ENCODE peak calls at places on chromosomes 16 and 17, in six cellular contexts. X is mesenchymal stem cell, I is IMR-90, B is neuronal stem cell, N is H1, K is trophoblast cell. M is an unnamed sample.

GRCh38 chr16:76441391-76441790 is 164.2 kb downstream of the CNTNAP4 start:
- DNase-seq in X (no peak), I (no peak), B (no peak), N (no peak), K (no peak), M (no peak)

GRCh38 chr17:7560172-7561027 is 1.3 kb upstream of the SENP3 start:
- DNase-seq in X (peak), I (peak), B (peak), N (peak), K (peak), M (peak)

GRCh38 chr16:2038359-2039285 is 9.0 kb downstream of the NTHL1 start:
- DNase-seq in X (no peak), I (no peak), B (no peak), N (no peak), K (no peak), M (no peak)

GRCh38 chr17:7114875-7115614 is 423 bp upstream of the ASGR2 start:
- DNase-seq in X (no peak), I (no peak), B (no peak), N (no peak), K (no peak), M (no peak)

GRCh38 chr16:82682757-82683156 is 56.0 kb downstream of the CDH13 start:
- DNase-seq in X (no peak), I (no peak), B (no peak), N (no peak), K (no peak), M (no peak)

GRCh38 chr16:1464894-1465566 is 9.8 kb downstream of the CLCN7 start:
- DNase-seq in X (no peak), I (no peak), B (no peak), N (no peak), K (no peak), M (no peak)

GRCh38 chr17:18379246-18380146 is 1.9 kb downstream of the EVPLL start:
- DNase-seq in X (no peak), I (no peak), B (no peak), N (no peak), K (peak), M (no peak)

GRCh38 chr17:28191018-28191417 is 128.0 kb upstream of the TMEM97 start:
- DNase-seq in X (no peak), I (no peak), B (no peak), N (no peak), K (no peak), M (no peak)

DNA sequence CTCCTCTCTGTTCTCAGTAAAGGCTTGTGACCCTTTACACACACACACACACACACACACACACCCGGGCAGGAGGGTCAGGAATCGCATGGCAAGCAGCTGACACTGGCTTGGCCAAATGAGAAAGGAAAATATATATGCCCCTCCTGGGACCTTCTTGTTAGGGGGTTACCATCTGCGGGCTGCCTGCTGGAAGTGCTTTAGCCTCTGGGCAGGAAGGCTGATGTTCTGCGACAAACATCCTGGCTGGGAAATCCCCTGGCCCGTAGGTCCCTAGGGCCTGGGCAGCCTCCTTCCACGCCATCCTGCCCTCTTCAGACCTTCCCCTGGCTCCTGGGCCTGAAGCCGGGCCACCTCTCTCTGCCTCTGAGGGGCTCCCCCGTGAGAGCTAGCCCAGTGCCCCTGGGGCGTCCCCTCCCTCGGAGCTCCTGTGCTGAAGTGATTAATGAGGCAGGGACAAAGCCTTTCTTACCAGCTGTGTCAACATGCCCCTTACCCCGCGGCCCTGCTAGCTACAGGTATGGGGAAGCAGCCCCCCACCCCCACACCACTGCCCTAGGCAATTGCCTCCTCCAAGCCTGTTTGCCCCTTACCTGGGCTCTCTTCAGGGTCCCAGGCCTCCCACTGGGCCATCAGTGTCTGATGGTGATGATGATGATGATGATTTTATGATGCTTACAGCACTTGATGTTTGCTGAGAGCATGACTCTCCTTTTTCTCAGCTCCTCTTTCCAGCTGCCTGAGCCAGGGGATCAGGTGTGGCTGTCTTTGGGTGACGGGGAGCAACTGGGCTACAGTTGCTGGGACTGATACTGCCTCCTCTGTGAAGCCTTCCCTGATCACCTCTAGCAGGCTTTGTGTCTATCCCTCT is 32.8 kb upstream of the ETV4 start:
- DNase-seq in X (peak), I (peak), B (no peak), N (no peak), K (peak), M (peak)
- H3K14ac ChIP-seq in X (peak), I (peak), B (no peak), N (no peak), K (peak), M (peak)

GRCh38 chr17:35170968-35171771 is 23.0 kb downstream of the SLC35G3 start:
- DNase-seq in X (peak), I (peak), B (no peak), N (no peak), K (peak), M (no peak)

GRCh38 chr17:35174835-35175334 is 19.3 kb downstream of the SLC35G3 start:
- DNase-seq in X (no peak), I (no peak), B (no peak), N (no peak), K (no peak), M (no peak)

GRCh38 chr17:35171834-35172233 is 22.4 kb downstream of the SLC35G3 start:
- DNase-seq in X (no peak), I (peak), B (no peak), N (no peak), K (peak), M (no peak)

GRCh38 chr17:35169964-35170363 is 22.3 kb downstream of the UNC45B start:
- DNase-seq in X (no peak), I (no peak), B (no peak), N (no peak), K (no peak), M (no peak)

GRCh38 chr17:35175638-35176415 is 18.4 kb downstream of the SLC35G3 start:
- DNase-seq in X (no peak), I (no peak), B (no peak), N (no peak), K (peak), M (no peak)
- H3K14ac ChIP-seq in X (no peak), I (no peak), B (no peak), N (no peak), K (no peak), M (no peak)

GRCh38 chr17:80021600-80021999 is 14.1 kb downstream of the TBC1D16 start:
- DNase-seq in X (no peak), I (no peak), B (no peak), N (no peak), K (no peak), M (no peak)
- H3K14ac ChIP-seq in X (peak), I (no peak), B (peak), N (no peak), K (no peak), M (no peak)

GRCh38 chr17:82553210-82553930 is 33.8 kb downstream of the FOXK2 start:
- DNase-seq in X (no peak), I (no peak), B (no peak), N (no peak), K (no peak), M (peak)

GRCh38 chr17:82551779-82552457 is 32.4 kb downstream of the FOXK2 start:
- DNase-seq in X (peak), I (peak), B (no peak), N (no peak), K (peak), M (peak)

GRCh38 chr17:82548681-82549303 is 29.3 kb downstream of the FOXK2 start:
- DNase-seq in X (no peak), I (no peak), B (no peak), N (no peak), K (no peak), M (no peak)

GRCh38 chr17:82547981-82548380 is 28.4 kb downstream of the FOXK2 start:
- DNase-seq in X (no peak), I (no peak), B (no peak), N (no peak), K (no peak), M (no peak)

GRCh38 chr17:82552580-82552979 is 33.0 kb downstream of the FOXK2 start:
- DNase-seq in X (no peak), I (no peak), B (no peak), N (no peak), K (peak), M (no peak)
- H3K14ac ChIP-seq in X (no peak), I (no peak), B (peak), N (no peak), K (no peak), M (no peak)

DNA sequence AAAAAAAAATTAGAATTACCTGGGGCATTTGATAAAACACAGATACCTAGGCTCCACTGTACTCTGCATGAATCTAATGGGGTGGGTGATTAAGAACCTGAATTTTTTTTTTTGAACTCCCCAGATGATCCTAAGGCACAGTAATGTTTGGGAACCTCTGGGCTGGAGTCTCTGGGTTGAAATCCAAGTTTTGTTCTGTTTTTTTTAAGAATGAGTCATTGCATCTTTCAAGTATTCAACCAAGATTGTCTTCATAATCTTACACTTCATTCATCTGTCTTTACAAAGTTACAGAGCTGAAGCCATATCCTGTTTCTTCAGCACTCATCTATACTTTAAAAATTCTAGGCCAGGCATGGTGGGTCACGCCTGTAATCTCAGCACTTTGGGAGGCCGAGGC is 52.6 kb downstream of the PIGL start:
- DNase-seq in X (peak), I (peak), B (no peak), N (no peak), K (no peak), M (no peak)
- H3K14ac ChIP-seq in X (no peak), I (no peak), B (no peak), N (no peak), K (no peak), M (no peak)

DNA sequence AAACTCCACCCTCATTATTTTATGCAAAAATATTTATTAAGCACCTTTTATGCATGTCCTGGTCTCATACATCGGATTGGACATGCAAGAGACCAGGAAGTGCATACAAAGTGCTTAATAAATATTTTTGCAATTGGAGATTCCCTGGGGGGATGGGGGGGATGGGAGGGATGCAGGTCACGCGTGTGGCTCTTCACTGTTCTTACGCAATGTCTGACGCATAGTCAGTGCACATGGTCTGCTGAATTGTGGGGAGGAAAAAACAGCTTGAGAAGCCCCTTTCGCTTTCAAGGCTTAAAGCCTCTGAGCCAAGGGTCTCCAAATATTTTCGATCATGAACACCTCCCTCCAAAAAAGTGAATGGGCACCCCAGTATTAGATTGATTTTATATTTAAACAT is 96.7 kb upstream of the XYLT1 start:
- DNase-seq in X (no peak), I (no peak), B (no peak), N (no peak), K (peak), M (no peak)
- H3K14ac ChIP-seq in X (no peak), I (no peak), B (no peak), N (no peak), K (no peak), M (no peak)

GRCh38 chr16:88007321-88007731 is 56.1 kb downstream of the BANP start:
- DNase-seq in X (no peak), I (no peak), B (no peak), N (no peak), K (no peak), M (no peak)
- H3K14ac ChIP-seq in X (no peak), I (no peak), B (no peak), N (no peak), K (no peak), M (no peak)

DNA sequence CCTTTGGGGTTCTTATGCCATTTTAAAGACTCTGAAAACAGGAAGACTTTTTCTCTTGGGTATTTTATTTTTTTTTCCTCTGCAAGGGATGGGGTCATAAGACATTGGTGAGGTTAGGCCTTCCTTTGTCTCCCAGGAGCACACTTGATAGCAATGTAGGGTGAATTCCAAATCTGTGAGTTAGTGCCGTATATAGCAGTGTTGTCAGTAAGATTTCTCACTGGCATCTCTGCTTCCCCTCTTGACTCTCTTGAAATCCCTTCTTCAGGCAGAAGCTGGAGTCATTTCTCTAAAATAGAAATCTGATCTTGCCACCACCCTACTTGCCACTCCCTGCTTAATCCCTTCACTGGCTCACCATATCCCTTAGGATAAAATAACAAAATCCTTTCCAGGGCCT is 529.7 kb downstream of the WWOX start:
- DNase-seq in X (peak), I (no peak), B (no peak), N (no peak), K (no peak), M (no peak)
- H3K14ac ChIP-seq in X (no peak), I (no peak), B (no peak), N (no peak), K (no peak), M (no peak)